ENCODE peak calls at places on chromosomes 13 and 19, in nine cellular contexts. A is pancreas, X is Panc1, Z is heart left ventricle, U is transverse colon, N is spleen, H is left lung, Q is uterus, C is A549. E is an unnamed sample. For H3K9me3, the result is how much of the 10 kb centered on the place peaks cover.

GRCh38 chr19:32165750-32166149 is 179.7 kb upstream of the ZNF507 start:
- DNase-seq in X (no peak), U (no peak), C (no peak), Z (no peak), H (no peak), Q (no peak), A (no peak), N (no peak), E (no peak)

GRCh38 chr13:45928843-45929242 is 77.3 kb upstream of the SIAH3 start:
- DNase-seq in A (peak), C (no peak), X (no peak), U (no peak), Z (no peak), Q (no peak), H (no peak), N (no peak), E (no peak)

GRCh38 chr13:52850396-52851152 is 2.1 kb upstream of the PCDH8 start:
- DNase-seq in H (peak), N (peak), A (peak), U (peak), Q (peak), X (no peak), Z (peak), C (peak), E (peak)

GRCh38 chr13:49400755-49401659 is 42.9 kb downstream of the CAB39L start:
- DNase-seq in A (peak), C (no peak), H (no peak), Q (peak), U (peak), X (no peak), Z (no peak), N (no peak), E (peak)

GRCh38 chr19:10915511-10916091 is 12.8 kb downstream of the YIPF2 start:
- DNase-seq in U (no peak), Z (peak), N (no peak), C (no peak), A (no peak), X (no peak), Q (no peak), H (no peak), E (peak)

GRCh38 chr13:45368571-45368970 is 27.6 kb upstream of the TPT1 start:
- DNase-seq in Z (no peak), A (no peak), X (no peak), Q (no peak), U (no peak), C (no peak), H (no peak), N (no peak), E (no peak)

GRCh38 chr13:22665531-22665930 is 515.2 kb upstream of the SGCG start:
- DNase-seq in X (no peak), C (no peak), H (no peak), Q (no peak), U (no peak), Z (no peak), N (no peak), A (no peak), E (no peak)

GRCh38 chr19:46970815-46971214 is 48.8 kb upstream of the NPAS1 start:
- DNase-seq in C (no peak), Q (no peak), H (no peak), A (no peak), X (peak), N (no peak), U (no peak), Z (no peak), E (no peak)

GRCh38 chr19:53112286-53112685 is 9.1 kb upstream of the ZNF160 start:
- DNase-seq in Z (no peak), A (no peak), X (no peak), N (no peak), C (no peak), U (no peak), H (no peak), Q (no peak), E (no peak)

DNA sequence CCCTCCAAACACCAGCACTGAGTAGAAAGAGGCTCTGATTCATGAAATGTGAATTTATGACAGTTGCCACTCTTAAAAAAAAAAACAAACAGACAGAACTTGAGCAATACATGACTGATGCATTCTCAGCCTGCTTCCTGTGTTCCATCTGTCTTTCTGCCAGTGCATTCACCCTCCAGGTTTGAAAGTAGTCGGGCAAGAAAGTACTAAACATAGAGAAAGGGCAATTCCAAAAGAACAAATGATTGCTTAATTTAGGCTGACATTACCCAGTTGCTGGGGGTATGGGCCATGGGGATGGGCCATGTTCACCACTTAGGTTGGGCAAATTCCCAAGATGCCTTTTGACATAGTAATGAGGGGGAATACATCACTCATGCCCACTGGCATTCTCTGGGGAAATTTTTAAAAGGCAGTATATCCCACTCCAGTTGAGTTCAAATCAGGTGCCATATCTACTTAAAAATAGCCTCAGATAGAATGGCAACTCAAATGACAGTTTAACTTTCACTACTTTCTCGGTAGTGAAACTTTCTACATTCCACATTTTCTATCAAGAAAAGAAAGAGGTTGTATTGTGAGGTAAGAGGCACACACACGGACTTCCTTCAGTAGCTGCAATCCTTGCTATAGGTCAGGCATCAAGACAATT is 5.5 kb downstream of the STARD13 start:
- DNase-seq in X (no peak), Q (no peak), H (no peak), N (no peak), Z (no peak), C (peak), U (no peak), A (no peak), E (peak)
- H3K4me3 ChIP-seq in X (no peak), Q (no peak), H (no peak), N (no peak), Z (no peak), C (peak), U (no peak), A (no peak), E (no peak)

GRCh38 chr13:87052731-87053130 is 618.4 kb upstream of the SLITRK5 start:
- DNase-seq in C (no peak), A (no peak), N (no peak), X (no peak), Z (no peak), U (no peak), H (no peak), Q (no peak), E (no peak)
- H3K9me3 ChIP-seq in C (under half), A (under half), N (under half), X (under half), Z (under half), U (under half), H (under half), Q (under half), E (under half)

GRCh38 chr19:45078390-45079062 is 534 bp upstream of the GEMIN7 start:
- DNase-seq in H (no peak), Q (no peak), N (no peak), A (no peak), U (no peak), C (no peak), X (no peak), Z (no peak), E (no peak)

GRCh38 chr19:45082170-45082569 is 3.1 kb downstream of the GEMIN7 start:
- DNase-seq in H (no peak), U (no peak), A (no peak), N (no peak), X (no peak), C (no peak), Z (no peak), Q (no peak), E (no peak)

GRCh38 chr19:45079911-45080469 is 930 bp downstream of the GEMIN7 start:
- DNase-seq in X (no peak), A (no peak), N (no peak), H (no peak), Q (no peak), C (no peak), Z (peak), U (peak), E (no peak)

GRCh38 chr19:45076851-45077730 is 813 bp upstream of the ZNF296 start:
- DNase-seq in N (no peak), X (no peak), A (no peak), C (no peak), Q (no peak), Z (no peak), U (peak), H (no peak), E (no peak)

GRCh38 chr19:45079063-45079910 is at the start of gene GEMIN7:
- DNase-seq in N (peak), U (peak), X (no peak), C (peak), A (peak), Q (peak), H (peak), Z (peak), E (peak)
- TF ChIP-seq CTCF in N (no peak), U (peak), X (no peak), C (no peak), A (no peak), Q (peak), H (no peak), Z (no peak), E (no peak)

DNA sequence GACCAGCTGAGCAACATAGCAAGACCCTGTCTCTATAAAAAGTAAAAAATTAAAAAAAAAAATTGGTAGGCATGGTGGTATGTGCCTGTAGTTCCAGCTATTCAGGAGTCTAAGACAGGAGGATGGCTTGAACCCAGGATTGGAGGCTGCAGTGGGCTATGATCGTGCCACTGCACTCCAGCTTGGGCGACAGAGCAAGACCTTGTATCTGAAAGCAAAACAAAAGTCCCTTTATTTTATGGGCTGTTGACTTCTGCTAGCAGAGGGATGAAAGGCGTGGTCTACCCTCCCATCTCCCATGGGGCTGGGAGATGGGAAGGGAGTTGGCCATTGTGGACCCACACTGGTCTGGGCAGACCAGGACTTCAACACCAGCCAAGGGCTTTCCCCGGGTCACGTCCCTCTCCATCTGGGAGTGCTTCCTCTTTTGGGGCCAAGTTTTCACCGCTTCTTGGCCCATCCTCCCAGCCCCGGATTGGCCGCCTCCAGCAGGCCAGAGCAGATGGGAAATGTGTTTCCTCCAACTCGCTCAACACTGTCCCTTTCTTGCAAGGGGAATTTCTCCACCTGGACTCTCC is 2.2 kb upstream of the TNFSF9 start:
- DNase-seq in X (no peak), Q (peak), H (peak), Z (peak), A (no peak), N (peak), C (no peak), U (peak), E (peak)
- H3K4me3 ChIP-seq in X (no peak), Q (no peak), H (no peak), Z (no peak), A (no peak), N (no peak), C (no peak), U (no peak), E (no peak)

DNA sequence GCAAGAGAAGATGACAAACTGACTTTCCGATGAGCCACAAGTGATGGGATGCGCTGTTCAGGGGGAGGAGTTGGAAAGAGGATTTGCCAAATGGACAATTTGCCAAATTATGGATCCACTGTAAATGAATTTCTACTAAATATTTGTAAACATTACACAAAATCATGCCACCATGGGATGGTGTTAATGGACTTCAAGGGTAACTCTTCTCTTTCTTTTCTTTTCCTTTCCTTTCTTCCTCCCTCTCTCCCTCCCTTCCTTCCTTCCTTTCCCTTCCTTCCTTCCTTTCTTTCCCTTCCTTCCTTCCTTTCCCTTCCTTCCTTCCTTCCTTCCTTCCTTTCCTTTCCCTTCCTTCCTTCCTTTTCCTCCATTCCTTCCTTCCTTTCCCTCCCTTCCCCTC is 76.0 kb upstream of the PEG3 start:
- DNase-seq in X (no peak), U (no peak), A (no peak), N (no peak), C (no peak), Q (no peak), H (no peak), Z (no peak), E (no peak)
- H3K9me3 ChIP-seq in X (under half), U (under half), A (under half), N (under half), C (under half), Q (under half), H (under half), Z (under half), E (under half)

DNA sequence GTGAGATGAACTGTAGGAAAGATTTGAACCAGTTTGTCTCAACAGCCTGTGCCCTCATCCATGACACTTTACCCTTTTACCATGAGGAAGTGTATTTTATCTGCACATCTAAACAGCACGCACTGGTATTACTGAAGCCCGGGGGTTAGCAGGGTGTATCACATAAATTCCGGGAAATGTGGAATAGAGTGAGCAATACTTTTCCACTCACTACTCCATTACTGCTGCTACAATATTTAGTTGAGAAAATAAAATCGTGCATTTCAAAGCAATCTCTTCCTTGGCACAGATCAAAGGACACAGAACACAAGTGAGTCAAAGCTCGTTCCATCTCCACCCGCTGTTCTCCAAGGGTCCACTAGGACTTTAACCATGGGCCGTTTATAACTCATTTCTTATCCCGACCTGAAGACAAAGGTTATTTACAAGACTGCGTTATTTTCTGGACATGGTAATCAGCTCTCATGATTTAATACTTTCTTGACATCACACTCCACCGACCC is 35.2 kb downstream of the STK24 start:
- DNase-seq in A (no peak), C (no peak), U (no peak), Z (no peak), Q (no peak), N (no peak), H (no peak), X (no peak), E (no peak)
- TF ChIP-seq CTCF in A (no peak), C (no peak), U (peak), Z (no peak), Q (no peak), N (no peak), H (no peak), X (no peak), E (no peak)

GRCh38 chr13:112103971-112104872 is 37.3 kb downstream of the SOX1 start:
- DNase-seq in Z (no peak), H (no peak), Q (no peak), N (no peak), U (no peak), A (no peak), C (no peak), X (no peak), E (no peak)

GRCh38 chr13:112105884-112106283 is 38.9 kb downstream of the SOX1 start:
- DNase-seq in C (no peak), A (no peak), Q (no peak), N (no peak), H (no peak), Z (no peak), U (no peak), X (no peak), E (no peak)

GRCh38 chr13:112106467-112107141 is 39.7 kb downstream of the SOX1 start:
- DNase-seq in U (no peak), Q (no peak), X (no peak), Z (no peak), C (no peak), H (no peak), N (no peak), A (no peak), E (no peak)

GRCh38 chr13:112104873-112105234 is 37.9 kb downstream of the SOX1 start:
- DNase-seq in Q (no peak), N (no peak), Z (no peak), A (no peak), H (no peak), X (no peak), U (no peak), C (no peak), E (no peak)

DNA sequence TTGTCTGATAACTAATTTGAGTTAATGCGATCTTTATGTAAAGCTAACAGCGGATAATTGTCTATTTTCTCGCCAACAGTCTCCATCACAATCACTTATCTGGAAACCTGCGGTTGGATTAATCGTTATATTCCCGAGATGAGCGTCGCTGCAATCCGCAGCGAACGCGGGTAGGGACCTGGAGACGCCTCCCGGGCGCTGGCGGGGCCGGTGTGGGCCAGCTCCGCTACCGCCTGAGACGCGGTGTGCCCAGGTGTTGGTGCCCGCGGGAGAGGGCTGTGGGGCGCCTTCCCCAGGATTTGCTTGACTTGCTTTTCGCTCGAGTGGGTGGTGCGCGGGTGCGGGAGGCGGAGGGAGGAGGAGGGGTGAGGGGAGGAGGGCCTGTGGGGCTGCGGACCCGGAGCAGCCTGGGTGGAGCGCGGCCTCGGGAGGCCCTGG is 38.3 kb downstream of the SOX1 start:
- DNase-seq in Q (no peak), Z (no peak), A (no peak), C (no peak), N (no peak), U (no peak), H (no peak), X (no peak), E (no peak)
- H3K4me3 ChIP-seq in Q (no peak), Z (no peak), A (no peak), C (no peak), N (no peak), U (peak), H (no peak), X (no peak), E (no peak)

DNA sequence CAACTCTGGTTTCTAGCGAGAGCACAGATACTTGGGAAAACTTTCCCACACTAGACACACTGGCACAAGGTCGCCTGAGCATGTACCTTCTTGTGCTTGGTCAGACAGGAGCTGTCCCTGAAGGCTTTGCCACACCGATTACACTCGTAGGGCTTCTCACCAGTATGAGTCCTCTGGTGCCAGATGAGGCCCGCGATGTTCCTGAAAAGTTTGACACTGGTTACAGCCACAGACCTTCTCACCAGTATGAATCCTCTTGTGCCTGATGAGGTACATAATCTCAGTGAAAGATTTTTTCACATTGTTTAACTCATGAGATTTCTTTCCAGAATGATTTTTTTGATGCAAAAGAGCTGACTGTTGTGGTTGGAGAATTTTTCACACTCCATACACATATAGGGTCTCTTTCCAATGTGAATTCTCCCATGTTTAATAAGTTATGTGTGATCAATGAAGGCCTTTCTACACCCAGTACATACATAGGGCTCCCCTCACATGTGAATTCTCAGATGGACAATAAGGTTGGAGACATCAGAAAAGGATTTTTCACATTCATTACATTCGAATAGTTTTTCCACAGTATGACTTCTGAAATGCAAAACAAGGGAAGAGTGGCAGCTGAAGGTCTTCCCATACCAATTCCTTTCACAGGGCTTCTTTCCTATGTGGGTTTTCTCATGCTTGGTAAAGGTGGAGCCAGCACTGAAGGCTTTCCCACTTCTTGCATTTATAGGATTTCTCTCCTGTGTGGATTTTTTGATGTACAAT is 9.9 kb upstream of the ZSCAN18 start:
- DNase-seq in Z (no peak), H (no peak), X (no peak), C (no peak), N (no peak), Q (no peak), U (no peak), A (no peak), E (no peak)
- H3K9me3 ChIP-seq in Z (under half), H (under half), X (under half), C (half or more), N (half or more), Q (under half), U (half or more), A (under half), E (under half)

E was measured in adrenal gland.